ENCODE peak calls at places on chromosomes 6 and 20, in six cellular contexts. P is HuH-7; Y is CD8-positive, alpha-beta T cell; Q is AG04450; N is stimulated activated naive CD4-positive, alpha-beta T cell; C is stimulated activated naive B cell treated with anti-CD40 and anti-IgM and Interleukin-4, amounts not matched to agents 10 μg/mL and 1 μg/mL and 100 μg/mL, for 72 hours. E is an unnamed sample.

GRCh38 chr6:56652994-56653393 is 10.3 kb upstream of the DST start:
- DNase-seq in Y (no peak), N (no peak), P (no peak), C (no peak), Q (no peak), E (no peak)

GRCh38 chr6:18464176-18464575 is 77.0 kb downstream of the RNF144B start:
- DNase-seq in Q (no peak), N (no peak), P (no peak), Y (no peak), C (no peak), E (no peak)

GRCh38 chr6:147222160-147222838 is 18.1 kb downstream of the STXBP5 start:
- DNase-seq in N (no peak), Y (no peak), P (no peak), Q (no peak), C (no peak), E (no peak)

GRCh38 chr6:140670013-140670412 is 1295.6 kb upstream of the CITED2 start:
- DNase-seq in P (no peak), N (no peak), C (no peak), Y (no peak), Q (no peak), E (no peak)

GRCh38 chr20:32569380-32570305 is 15.5 kb downstream of the NOL4L start:
- DNase-seq in P (no peak), C (no peak), Y (no peak), Q (no peak), N (no peak), E (no peak)

GRCh38 chr6:142617158-142617557 is 315.4 kb downstream of the ADGRG6 start:
- DNase-seq in C (no peak), Y (no peak), N (no peak), Q (no peak), P (no peak), E (no peak)

GRCh38 chr6:28488916-28489365 is 26.7 kb downstream of the GPX6 start:
- DNase-seq in Y (peak; percentile 15), N (peak; percentile 39), Q (peak; percentile 36), C (peak; percentile 11), P (no peak), E (no peak)

GRCh38 chr6:30163090-30163917 is at the start of gene TRIM15:
- DNase-seq in C (no peak), Y (peak; percentile 15), N (no peak), P (peak; percentile 70), Q (no peak), E (no peak)

GRCh38 chr6:88238065-88238464 is 71.9 kb upstream of the CNR1 start:
- DNase-seq in Q (no peak), P (peak; percentile 5), C (peak; percentile 34), N (no peak), Y (no peak), E (no peak)

GRCh38 chr6:164396071-164397047 is 913.0 kb downstream of the C6orf118 start:
- DNase-seq in N (no peak), P (no peak), Y (no peak), C (no peak), Q (no peak), E (no peak)

GRCh38 chr20:9966966-9967365 is 67.8 kb upstream of the ANKEF1 start:
- DNase-seq in Y (no peak), C (no peak), P (peak; percentile 58), N (no peak), Q (no peak), E (no peak)

GRCh38 chr6:21856096-21856825 is 262.7 kb downstream of the SOX4 start:
- DNase-seq in P (no peak), N (no peak), Y (no peak), C (no peak), Q (peak; percentile 48), E (no peak)

GRCh38 chr6:63649847-63650265 is 14.3 kb downstream of the PHF3 start:
- DNase-seq in P (no peak), C (no peak), Q (no peak), Y (no peak), N (no peak), E (no peak)

GRCh38 chr20:63453029-63453523 is 19.4 kb downstream of the KCNQ2 start:
- DNase-seq in N (no peak), C (no peak), P (peak; percentile 69), Q (no peak), Y (peak; percentile 36), E (no peak)

GRCh38 chr6:118893095-118893881 is 664 bp upstream of the ASF1A start:
- DNase-seq in N (peak; percentile 89), C (peak; percentile 26), Q (no peak), Y (peak; percentile 49), P (peak; percentile 20), E (peak; percentile 21)

GRCh38 chr6:146985111-146985510 is 219.1 kb upstream of the STXBP5 start:
- DNase-seq in Q (no peak), Y (no peak), C (no peak), P (peak; percentile 70), N (no peak), E (no peak)

GRCh38 chr6:117074672-117075071 is 190.7 kb upstream of the VGLL2 start:
- DNase-seq in C (no peak), N (no peak), Y (no peak), Q (no peak), P (no peak), E (no peak)

GRCh38 chr20:7264137-7264536 is 496.7 kb downstream of the BMP2 start:
- DNase-seq in Q (no peak), P (no peak), N (no peak), C (no peak), Y (no peak), E (no peak)

GRCh38 chr6:40378071-40378724 is 209.0 kb downstream of the LRFN2 start:
- DNase-seq in P (no peak), C (no peak), Y (no peak), N (no peak), Q (no peak), E (peak; percentile 1)

GRCh38 chr6:110357696-110358535 is at the start of gene METTL24:
- DNase-seq in N (no peak), Y (peak; percentile 29), C (peak; percentile 17), P (peak; percentile 67), Q (no peak), E (no peak)

GRCh38 chr20:17825949-17826843 is 126.4 kb downstream of the BANF2 start:
- DNase-seq in C (peak; percentile 50), Y (no peak), Q (no peak), P (no peak), N (no peak), E (no peak)

GRCh38 chr6:170122676-170123075 is 168.2 kb downstream of the DLL1 start:
- DNase-seq in N (no peak), Q (no peak), P (no peak), Y (no peak), C (no peak), E (no peak)

GRCh38 chr6:68638225-68638900 is 3.3 kb downstream of the ADGRB3 start:
- DNase-seq in N (no peak), P (peak; percentile 24), Q (peak; percentile 6), Y (no peak), C (no peak), E (no peak)

GRCh38 chr6:35911871-35912653 is 8.8 kb downstream of the SRPK1 start:
- DNase-seq in C (no peak), N (no peak), Q (no peak), Y (no peak), P (no peak), E (no peak)

GRCh38 chr20:22561965-22562581 is 22.3 kb downstream of the FOXA2 start:
- DNase-seq in Y (no peak), P (no peak), Q (no peak), C (no peak), N (no peak), E (no peak)

GRCh38 chr6:142943746-142944125 is 1.2 kb downstream of the HIVEP2 start:
- DNase-seq in N (peak; percentile 79), Q (no peak), Y (peak; percentile 35), C (no peak), P (no peak), E (no peak)

GRCh38 chr6:68777956-68778355 is 142.9 kb downstream of the ADGRB3 start:
- DNase-seq in Y (no peak), N (no peak), P (no peak), Q (no peak), C (no peak), E (no peak)

GRCh38 chr6:155314773-155315515 is 660 bp upstream of the TFB1M start:
- DNase-seq in Q (peak; percentile 51), N (no peak), Y (no peak), P (peak; percentile 17), C (peak; percentile 56), E (peak; percentile 41)

GRCh38 chr20:23569570-23569969 is 1.3 kb upstream of the CST9L start:
- DNase-seq in C (no peak), Y (no peak), Q (no peak), P (no peak), N (no peak), E (no peak)

GRCh38 chr6:170462366-170463020 is 90.6 kb downstream of the PSMB1 start:
- DNase-seq in Y (no peak), N (no peak), C (no peak), P (no peak), Q (no peak), E (no peak)

GRCh38 chr6:104320896-104321295 is 538.8 kb downstream of the HACE1 start:
- DNase-seq in P (no peak), C (no peak), Y (no peak), Q (no peak), N (no peak), E (no peak)

GRCh38 chr6:22222469-22222868 is 74.4 kb downstream of the PRL start:
- DNase-seq in P (no peak), Q (no peak), Y (no peak), C (no peak), N (no peak), E (no peak)

GRCh38 chr6:11258260-11259237 is 26.1 kb upstream of the NEDD9 start:
- DNase-seq in P (peak; percentile 30), N (no peak), C (no peak), Q (no peak), Y (peak; percentile 14), E (no peak)

GRCh38 chr6:75363304-75363703 is 78.7 kb upstream of the TMEM30A start:
- DNase-seq in C (no peak), Y (no peak), N (no peak), Q (no peak), P (no peak), E (no peak)

GRCh38 chr6:52233975-52234823 is 10.1 kb downstream of the IL17F start:
- DNase-seq in N (no peak), Y (no peak), Q (peak; percentile 18), P (peak; percentile 40), C (no peak), E (no peak)